ENCODE peak calls at places on chromosomes 16 and 17, in six cellular contexts. D is heart left ventricle; M is activated CD4-positive, CD25-positive, alpha-beta regulatory T cell treated with anti-CD3 and anti-CD28 coated beads, Interleukin-2, amount 50 U/mL, for 72 hours; R is effector memory CD4-positive, alpha-beta T cell; O is NCI-H1048; Z is lung. W is an unnamed sample.

GRCh38 chr17:51407576-51407975 is 147.2 kb downstream of the UTP18 start:
- DNase-seq in D (no peak), O (no peak), Z (no peak), M (no peak), R (no peak), W (no peak)

GRCh38 chr17:4858880-4859260 is 25.7 kb downstream of the MINK1 start:
- DNase-seq in R (no peak), D (peak), O (no peak), Z (no peak), M (no peak), W (no peak)

GRCh38 chr16:81625544-81626152 is 153.4 kb upstream of the PLCG2 start:
- DNase-seq in Z (peak), O (no peak), R (no peak), D (peak), M (no peak), W (no peak)

GRCh38 chr17:35728551-35728950 is 2.9 kb upstream of the RASL10B start:
- DNase-seq in M (no peak), O (no peak), D (no peak), R (no peak), Z (no peak), W (no peak)

GRCh38 chr17:28404812-28405570 is 1.0 kb downstream of the SLC46A1 start:
- DNase-seq in M (no peak), Z (no peak), D (no peak), O (no peak), R (no peak), W (no peak)

GRCh38 chr16:31350275-31351005 is 4.5 kb upstream of the ITGAX start:
- DNase-seq in D (no peak), O (no peak), R (no peak), Z (no peak), M (peak), W (no peak)

GRCh38 chr17:71383111-71383510 is 737.7 kb upstream of the SOX9 start:
- DNase-seq in O (no peak), D (no peak), M (no peak), R (no peak), Z (no peak), W (no peak)

GRCh38 chr17:75442168-75443103 is 14.0 kb upstream of the TMEM94 start:
- DNase-seq in M (no peak), O (no peak), R (no peak), D (peak), Z (no peak), W (no peak)

GRCh38 chr17:64070213-64070612 is 49.8 kb upstream of the ICAM2 start:
- DNase-seq in D (no peak), O (no peak), M (no peak), R (no peak), Z (no peak), W (no peak)

GRCh38 chr17:29138991-29139682 is 41.1 kb downstream of the MYO18A start:
- DNase-seq in O (no peak), D (peak), M (peak), Z (no peak), R (no peak), W (no peak)

GRCh38 chr17:44110011-44110686 is 13.3 kb downstream of the HDAC5 start:
- DNase-seq in M (no peak), R (no peak), O (no peak), D (no peak), Z (no peak), W (no peak)

GRCh38 chr17:38574712-38575111 is 31.0 kb downstream of the SRCIN1 start:
- DNase-seq in Z (no peak), D (no peak), O (no peak), R (no peak), M (no peak), W (no peak)

GRCh38 chr16:86945166-86945900 is 367.0 kb downstream of the FOXL1 start:
- DNase-seq in M (no peak), Z (no peak), O (no peak), R (no peak), D (no peak), W (no peak)

GRCh38 chr16:57955572-57955971 is 15.4 kb downstream of the CNGB1 start:
- DNase-seq in Z (peak), R (no peak), M (no peak), O (no peak), D (peak), W (no peak)

GRCh38 chr17:65925606-65926307 is 266.2 kb downstream of the CEP112 start:
- DNase-seq in D (no peak), Z (no peak), R (no peak), O (no peak), M (no peak), W (no peak)

GRCh38 chr17:21201302-21201602 is 12.7 kb downstream of the TMEM11 start:
- DNase-seq in O (no peak), D (peak), M (no peak), Z (no peak), R (no peak), W (no peak)

GRCh38 chr17:43524945-43525575 is 21.1 kb downstream of the ETV4 start:
- DNase-seq in R (no peak), D (no peak), M (no peak), Z (no peak), O (no peak), W (no peak)

GRCh38 chr17:31824771-31825360 is 34.2 kb downstream of the COPRS start:
- DNase-seq in Z (no peak), D (no peak), O (no peak), M (no peak), R (no peak), W (no peak)

GRCh38 chr16:69823831-69824563 is 61.9 kb downstream of the WWP2 start:
- DNase-seq in M (no peak), Z (no peak), R (no peak), D (peak), O (no peak), W (no peak)

GRCh38 chr16:19213885-19214284 is 45.8 kb downstream of the SYT17 start:
- DNase-seq in O (no peak), Z (no peak), R (no peak), D (no peak), M (no peak), W (no peak)

GRCh38 chr17:8057691-8058114 is 18.8 kb downstream of the ALOX15B start:
- DNase-seq in D (no peak), O (no peak), M (no peak), R (no peak), Z (no peak), W (peak)

GRCh38 chr17:40122466-40122943 is 734 bp downstream of the MSL1 start:
- DNase-seq in M (peak), R (no peak), Z (peak), D (peak), O (no peak), W (no peak)

GRCh38 chr16:69413045-69413664 is 11.3 kb upstream of the CYB5B start:
- DNase-seq in O (no peak), Z (no peak), R (no peak), M (no peak), D (no peak), W (no peak)

GRCh38 chr17:43573579-43574321 is 27.6 kb upstream of the ETV4 start:
- DNase-seq in R (no peak), O (no peak), D (no peak), M (no peak), Z (no peak), W (no peak)

GRCh38 chr17:12242390-12242954 is 221.8 kb downstream of the MAP2K4 start:
- DNase-seq in M (no peak), Z (no peak), D (no peak), O (no peak), R (no peak), W (no peak)

GRCh38 chr17:69967910-69968411 is 107.1 kb upstream of the KCNJ16 start:
- DNase-seq in R (no peak), Z (no peak), M (no peak), O (no peak), D (no peak), W (no peak)

GRCh38 chr17:31388770-31389672 is 2.5 kb upstream of the RAB11FIP4 start:
- DNase-seq in M (peak), D (no peak), R (peak), Z (no peak), O (no peak), W (no peak)

GRCh38 chr16:89502319-89502843 is 5.8 kb upstream of the SPG7 start:
- DNase-seq in M (no peak), R (no peak), D (no peak), Z (peak), O (no peak), W (no peak)

GRCh38 chr16:57999366-57999970 is 1.0 kb downstream of the ZNF319 start:
- DNase-seq in Z (no peak), D (no peak), O (no peak), R (peak), M (no peak), W (no peak)

GRCh38 chr16:84391151-84391873 is 23.0 kb downstream of the ATP2C2 start:
- DNase-seq in O (no peak), M (no peak), D (no peak), Z (no peak), R (no peak), W (no peak)

GRCh38 chr17:79183221-79184158 is 108.9 kb downstream of the ENGASE start:
- DNase-seq in Z (no peak), R (no peak), O (no peak), D (no peak), M (no peak), W (no peak)

GRCh38 chr17:72578817-72579470 is 458.1 kb downstream of the SOX9 start:
- DNase-seq in M (no peak), R (no peak), D (no peak), Z (no peak), O (no peak), W (no peak)

GRCh38 chr17:42531455-42532354 is 4.3 kb upstream of the NAGLU start:
- DNase-seq in D (peak), M (peak), O (no peak), R (peak), Z (peak), W (no peak)

W was measured in NCI-H1436 treated with DMSO at 0.1 percent for 48 hours.